ENCODE peak calls at places on chromosome 19, in six cellular contexts. R is iris pigment epithelial cell; Z is stimulated activated naive CD8-positive, alpha-beta T cell treated with anti-CD3 and anti-CD28 coated beads, Interleukin-15, amount 100 ng/mL, for 72 hours; L is bronchial epithelial cell; I is B cell; T is endothelial cell. X is an unnamed sample.

GRCh38 chr19:7692417-7693088 is 9.4 kb downstream of the FCER2 start:
- DNase-seq in L (no peak), T (no peak), I (no peak), R (no peak), Z (no peak), X (no peak)

GRCh38 chr19:35395762-35396199 is 24.9 kb downstream of the GPR42 start:
- DNase-seq in Z (no peak), T (no peak), L (no peak), R (no peak), I (no peak), X (peak; percentile 20)

GRCh38 chr19:19445911-19446361 is 40.5 kb downstream of the GATAD2A start:
- DNase-seq in T (no peak), R (no peak), L (peak; percentile 73), I (peak; percentile 44), Z (no peak), X (no peak)

GRCh38 chr19:18948075-18948975 is 7.3 kb upstream of the HOMER3 start:
- DNase-seq in I (no peak), L (no peak), T (no peak), Z (no peak), R (no peak), X (no peak)

GRCh38 chr19:46726551-46726950 is 9.6 kb upstream of the PRKD2 start:
- DNase-seq in I (peak; percentile 12), T (no peak), Z (no peak), R (no peak), L (no peak), X (no peak)

GRCh38 chr19:41690801-41691065 is 2.7 kb upstream of the CEACAM7 start:
- DNase-seq in L (no peak), R (no peak), I (no peak), T (no peak), Z (no peak), X (no peak)

GRCh38 chr19:57068921-57069697 is 50.7 kb upstream of the USP29 start:
- DNase-seq in L (no peak), Z (no peak), T (no peak), R (no peak), I (no peak), X (no peak)

GRCh38 chr19:5156231-5156986 is 184.2 kb downstream of the PTPRS start:
- DNase-seq in I (no peak), T (no peak), Z (no peak), R (no peak), L (no peak), X (no peak)

GRCh38 chr19:13082192-13083007 is 20.3 kb downstream of the LYL1 start:
- DNase-seq in Z (no peak), I (no peak), R (peak; percentile 63), T (peak; percentile 57), L (peak; percentile 4), X (no peak)

GRCh38 chr19:43923875-43924274 is 11.2 kb downstream of the ZNF45 start:
- DNase-seq in Z (no peak), T (no peak), R (no peak), I (no peak), L (no peak), X (no peak)

GRCh38 chr19:44879309-44880065 is 11.6 kb upstream of the TOMM40 start:
- DNase-seq in T (no peak), L (no peak), R (no peak), I (no peak), Z (no peak), X (no peak)

GRCh38 chr19:2488942-2489731 is 13.2 kb downstream of the GADD45B start:
- DNase-seq in I (peak; percentile 43), L (no peak), R (peak; percentile 49), T (peak; percentile 47), Z (no peak), X (peak; percentile 73)

GRCh38 chr19:39825531-39826076 is 8.4 kb downstream of the DYRK1B start:
- DNase-seq in Z (no peak), I (no peak), R (no peak), T (no peak), L (no peak), X (no peak)

GRCh38 chr19:15292847-15293582 is 39.3 kb downstream of the BRD4 start:
- DNase-seq in Z (no peak), L (no peak), T (no peak), R (no peak), I (no peak), X (no peak)

GRCh38 chr19:38375748-38376147 is 1.4 kb downstream of the PSMD8 start:
- DNase-seq in R (peak; percentile 34), Z (no peak), T (no peak), I (no peak), L (no peak), X (no peak)

GRCh38 chr19:29084266-29084665 is 128.7 kb downstream of the UQCRFS1 start:
- DNase-seq in I (no peak), R (no peak), Z (no peak), T (peak; percentile 50), L (no peak), X (no peak)

GRCh38 chr19:16380314-16380695 is 55.7 kb downstream of the KLF2 start:
- DNase-seq in L (no peak), R (no peak), Z (no peak), I (no peak), T (no peak), X (no peak)

GRCh38 chr19:49362926-49363264 is 679 bp upstream of the TEAD2 start:
- DNase-seq in R (peak; percentile 34), L (no peak), I (peak; percentile 51), Z (peak; percentile 32), T (peak; percentile 40), X (peak; percentile 47)

GRCh38 chr19:49874503-49875157 is 2.5 kb downstream of the AKT1S1 start:
- DNase-seq in Z (no peak), T (no peak), I (no peak), R (no peak), L (peak; percentile 73), X (no peak)

GRCh38 chr19:12137541-12137940 is 2.6 kb downstream of the ZNF20 start:
- DNase-seq in Z (no peak), I (peak; percentile 39), R (no peak), T (no peak), L (no peak), X (no peak)

GRCh38 chr19:28303502-28303901 is 909.4 kb downstream of the UQCRFS1 start:
- DNase-seq in L (no peak), T (no peak), R (no peak), Z (no peak), I (no peak), X (no peak)

GRCh38 chr19:16836115-16836905 is 7.1 kb downstream of the SIN3B start:
- DNase-seq in Z (no peak), T (no peak), I (peak; percentile 63), R (peak; percentile 33), L (peak; percentile 22), X (peak; percentile 24)

GRCh38 chr19:34662919-34663318 is 14.0 kb downstream of the SCGB2B2 start:
- DNase-seq in I (peak; percentile 36), R (peak; percentile 26), Z (peak; percentile 27), T (peak; percentile 29), L (peak; percentile 12), X (no peak)

GRCh38 chr19:44303976-44304568 is 753 bp downstream of the ZNF235 start:
- DNase-seq in L (peak; percentile 18), R (peak; percentile 32), Z (peak; percentile 5), I (no peak), T (peak; percentile 15), X (peak; percentile 12)

GRCh38 chr19:3162418-3163229 is 15.9 kb upstream of the S1PR4 start:
- DNase-seq in L (no peak), T (no peak), R (no peak), I (no peak), Z (no peak), X (no peak)

GRCh38 chr19:38401148-38401547 is 1.7 kb upstream of the FAM98C start:
- DNase-seq in T (peak; percentile 34), Z (no peak), R (peak; percentile 37), I (no peak), L (peak; percentile 71), X (no peak)

GRCh38 chr19:33621811-33622504 is at the start of gene CHST8:
- DNase-seq in L (peak; percentile 3), I (no peak), T (peak; percentile 69), R (peak; percentile 37), Z (no peak), X (peak; percentile 18)

GRCh38 chr19:39497850-39498261 is 891 bp upstream of the DLL3 start:
- DNase-seq in Z (no peak), R (peak; percentile 39), L (no peak), T (peak; percentile 81), I (peak; percentile 60), X (peak; percentile 49)

GRCh38 chr19:16118489-16119033 is 6.9 kb downstream of the RAB8A start:
- DNase-seq in Z (peak; percentile 18), T (no peak), I (peak; percentile 88), R (no peak), L (no peak), X (peak; percentile 76)

GRCh38 chr19:6062274-6062673 is 48.0 kb downstream of the RFX2 start:
- DNase-seq in T (no peak), R (peak; percentile 57), L (no peak), I (no peak), Z (peak; percentile 59), X (peak; percentile 57)

GRCh38 chr19:1999856-2000515 is 15.5 kb downstream of the BTBD2 start:
- DNase-seq in L (no peak), R (no peak), I (no peak), Z (no peak), T (no peak), X (no peak)

GRCh38 chr19:47240996-47241918 is 10.3 kb upstream of the BBC3 start:
- DNase-seq in I (peak; percentile 92), T (peak; percentile 50), Z (peak; percentile 77), R (peak; percentile 82), L (peak; percentile 75), X (peak; percentile 83)

GRCh38 chr19:10892256-10892655 is 20.9 kb downstream of the CARM1 start:
- DNase-seq in L (no peak), I (no peak), Z (no peak), T (no peak), R (no peak), X (no peak)

GRCh38 chr19:4277051-4277700 is 1.9 kb upstream of the SHD start:
- DNase-seq in R (no peak), Z (no peak), I (no peak), T (no peak), L (no peak), X (no peak)

GRCh38 chr19:2255982-2256685 is at the start of gene JSRP1:
- DNase-seq in T (no peak), R (no peak), L (no peak), I (peak; percentile 72), Z (no peak), X (no peak)

GRCh38 chr19:11359421-11359820 is 4.2 kb downstream of the PLPPR2 start:
- DNase-seq in Z (no peak), R (no peak), I (no peak), L (no peak), T (no peak), X (no peak)

GRCh38 chr19:6221220-6221877 is 58.4 kb downstream of the MLLT1 start:
- DNase-seq in I (no peak), Z (no peak), L (no peak), R (no peak), T (no peak), X (no peak)

GRCh38 chr19:18791315-18791678 is 192 bp upstream of the COMP start:
- DNase-seq in Z (no peak), R (no peak), T (no peak), I (no peak), L (no peak), X (no peak)

GRCh38 chr19:1269478-1270167 is 491 bp downstream of the CIRBP start:
- DNase-seq in I (peak; percentile 93), T (peak; percentile 89), Z (peak; percentile 85), L (peak; percentile 62), R (peak; percentile 82), X (peak; percentile 89)

GRCh38 chr19:3336680-3337523 is 29.5 kb upstream of the NFIC start:
- DNase-seq in T (no peak), I (no peak), R (peak; percentile 63), Z (no peak), L (peak; percentile 38), X (peak; percentile 94)